ENCODE peak calls at places on chromosomes 12 and 14, in ten cellular contexts. A is sigmoid colon, O is upper lobe of right lung, E is IMR-90, U is PC-3, R is endodermal cell, T is cardiac muscle cell, P is fibroblast of lung, D is upper lobe of left lung, G is heart left ventricle. L is an unnamed sample. For H3K4me1, the result is how much of the 10 kb centered on the place peaks cover.

GRCh38 chr12:49792976-49793580 is 35.1 kb downstream of the NCKAP5L start:
- DNase-seq in A (peak), O (peak), E (no peak), U (no peak), R (no peak), T (no peak), P (no peak), D (peak), G (no peak), L (no peak)

GRCh38 chr12:120498870-120499515 is 3.1 kb downstream of the DYNLL1 start:
- DNase-seq in A (no peak), O (no peak), E (no peak), U (no peak), R (no peak), T (no peak), P (no peak), D (no peak), G (no peak), L (no peak)

GRCh38 chr12:25155031-25155576 is 39.9 kb downstream of the DNAI7 start:
- DNase-seq in A (no peak), O (no peak), E (peak), U (peak), R (no peak), T (peak), P (peak), D (no peak), G (no peak), L (no peak)

GRCh38 chr14:80364274-80364673 is 153.0 kb upstream of the DIO2 start:
- DNase-seq in A (no peak), O (no peak), E (peak), U (peak), R (no peak), T (peak), P (peak), D (no peak), G (no peak), L (no peak)

GRCh38 chr12:11486623-11487444 is 91.5 kb upstream of the PRB2 start:
- DNase-seq in A (peak), O (peak), E (peak), U (peak), R (peak), T (peak), P (peak), D (no peak), G (peak), L (peak)

GRCh38 chr14:22892488-22892887 is 9.5 kb downstream of the REM2 start:
- DNase-seq in A (no peak), O (no peak), E (no peak), U (no peak), R (peak), T (no peak), P (no peak), D (no peak), G (no peak), L (no peak)

GRCh38 chr14:98173291-98173690 is 1098.7 kb downstream of the BCL11B start:
- DNase-seq in A (no peak), O (no peak), E (no peak), U (no peak), R (no peak), T (no peak), P (no peak), D (no peak), G (no peak), L (peak)

GRCh38 chr12:12645485-12645884 is 33.8 kb downstream of the CREBL2 start:
- DNase-seq in A (no peak), O (no peak), E (peak), U (peak), R (peak), T (peak), P (peak), D (no peak), G (no peak), L (peak)

GRCh38 chr14:62439210-62439609 is 606.0 kb downstream of the KCNH5 start:
- DNase-seq in A (no peak), O (no peak), E (no peak), U (no peak), R (no peak), T (no peak), P (no peak), D (no peak), G (no peak), L (no peak)

DNA sequence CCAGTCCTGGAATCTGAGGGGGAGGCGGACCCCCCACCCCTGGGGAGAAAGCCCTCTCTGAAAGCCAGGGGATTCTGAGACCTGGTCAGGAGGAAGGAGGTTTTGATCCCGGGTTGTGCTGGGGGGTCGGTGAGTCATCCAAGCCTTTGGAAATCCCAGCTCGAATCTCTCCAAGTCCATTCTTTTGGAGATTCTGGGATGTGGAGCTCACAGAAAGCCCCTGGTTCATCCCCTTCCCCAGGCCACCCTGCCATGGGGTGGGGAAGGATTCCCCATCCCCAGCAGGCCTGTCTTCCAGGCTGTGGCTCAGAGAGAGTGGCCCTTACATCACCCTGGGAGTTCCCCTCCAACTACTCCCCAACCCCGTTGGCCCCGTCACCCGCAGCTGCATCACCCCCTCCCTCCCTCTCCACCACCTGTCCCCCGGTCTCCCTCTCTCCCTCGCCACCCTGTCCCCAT is 14.3 kb downstream of the EXOC3L4 start:
- DNase-seq in A (no peak), O (no peak), E (peak), U (no peak), R (peak), T (peak), P (peak), D (no peak), G (no peak), L (no peak)
- H3K27ac ChIP-seq in A (peak), O (peak), E (peak), U (no peak), R (no peak), T (no peak), P (no peak), D (peak), G (no peak), L (no peak)

GRCh38 chr14:105059035-105059916 is 6.0 kb downstream of the GPR132 start:
- DNase-seq in A (no peak), O (peak), E (no peak), U (no peak), R (peak), T (no peak), P (no peak), D (peak), G (peak), L (peak)
- TF ChIP-seq CTCF in A (no peak), O (no peak), E (no peak), U (no peak), R (peak), T (no peak), P (no peak), D (peak), G (peak), L (peak)

GRCh38 chr12:57517187-57517586 is 3.1 kb downstream of the DDIT3 start:
- DNase-seq in A (no peak), O (no peak), E (peak), U (peak), R (no peak), T (peak), P (peak), D (no peak), G (no peak), L (no peak)
- H3K4me1 ChIP-seq in A (under half), O (under half), E (under half), U (under half), R (under half), T (under half), P (under half), D (under half), G (under half), L (under half)

DNA sequence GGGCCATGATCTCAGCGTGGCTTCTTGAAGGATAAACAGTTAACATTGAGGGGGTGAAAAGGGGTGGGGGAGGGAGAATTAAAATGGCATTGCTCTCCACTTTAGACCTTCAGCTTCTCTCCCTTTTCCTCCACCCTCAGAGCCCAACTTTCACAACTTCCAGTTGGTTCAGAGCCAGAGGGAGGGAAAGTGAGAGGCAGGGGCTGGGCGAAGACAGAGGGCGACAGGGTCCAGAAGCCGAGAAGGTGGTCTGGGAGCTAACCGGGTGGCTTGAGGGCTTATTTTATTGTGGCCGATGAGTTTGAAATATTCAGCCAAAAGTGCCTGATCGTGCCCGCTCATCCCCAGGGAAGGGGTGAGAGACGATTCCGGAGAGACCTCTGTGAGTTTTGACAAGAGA is 4.1 kb downstream of the BMP4 start:
- DNase-seq in A (no peak), O (no peak), E (no peak), U (peak), R (peak), T (peak), P (peak), D (no peak), G (no peak), L (no peak)
- H3K27ac ChIP-seq in A (peak), O (peak), E (peak), U (no peak), R (no peak), T (no peak), P (no peak), D (peak), G (peak), L (no peak)

GRCh38 chr12:32671930-32672785 is 6.9 kb upstream of the DNM1L start:
- DNase-seq in A (no peak), O (no peak), E (peak), U (peak), R (peak), T (peak), P (peak), D (no peak), G (no peak), L (no peak)
- TF ChIP-seq CTCF in A (peak), O (peak), E (peak), U (peak), R (peak), T (peak), P (peak), D (peak), G (peak), L (no peak)

GRCh38 chr12:69999561-69999960 is 174.5 kb downstream of the MYRFL start:
- DNase-seq in A (no peak), O (no peak), E (no peak), U (no peak), R (no peak), T (no peak), P (no peak), D (no peak), G (no peak), L (no peak)
- H3K4me1 ChIP-seq in A (under half), O (under half), E (under half), U (under half), R (under half), T (under half), P (under half), D (under half), G (under half), L (under half)

L was measured in CD8-positive, alpha-beta T cell.